ENCODE peak calls at places on chromosomes 6 and 20, in eight cellular contexts. J, Q, F, P, K, Y, U and R are unnamed samples.

GRCh38 chr20:60295214-60295613 is 337.0 kb downstream of the CDH26 start:
- DNase-seq in P (no peak), Y (no peak), K (no peak), Q (no peak), F (no peak), J (no peak), U (no peak), R (peak)

GRCh38 chr6:65229768-65230167 is 477.3 kb downstream of the EYS start:
- DNase-seq in Q (no peak), J (no peak), K (peak), U (peak), Y (no peak), P (no peak), F (no peak), R (peak)

GRCh38 chr20:16860914-16861313 is 112.8 kb downstream of the OTOR start:
- DNase-seq in K (no peak), U (no peak), Q (no peak), J (no peak), P (no peak), Y (no peak), F (no peak), R (no peak)

GRCh38 chr6:20660534-20660933 is 126.3 kb downstream of the CDKAL1 start:
- DNase-seq in P (no peak), Y (no peak), J (no peak), F (no peak), Q (no peak), U (no peak), K (no peak), R (no peak)

GRCh38 chr20:30816182-30816645 is 441.2 kb upstream of the DEFB115 start:
- DNase-seq in Q (no peak), K (no peak), F (no peak), P (no peak), J (no peak), U (no peak), Y (no peak), R (no peak)

GRCh38 chr6:96923871-96924493 is 546 bp upstream of the KLHL32 start:
- DNase-seq in F (no peak), Q (no peak), P (no peak), Y (peak), K (no peak), U (no peak), J (no peak), R (no peak)

GRCh38 chr6:26044140-26045045 is 42.8 kb upstream of the HFE start:
- DNase-seq in Y (no peak), K (peak), P (no peak), J (no peak), F (peak), U (peak), Q (no peak), R (peak)

GRCh38 chr6:153616506-153616905 is 422.5 kb upstream of the OPRM1 start:
- DNase-seq in Y (no peak), Q (no peak), F (no peak), P (no peak), J (no peak), K (no peak), U (no peak), R (no peak)

GRCh38 chr6:15989397-15989796 is 139.5 kb upstream of the MYLIP start:
- DNase-seq in F (no peak), Y (no peak), U (no peak), P (no peak), Q (no peak), K (no peak), J (no peak), R (no peak)

GRCh38 chr6:4059115-4059777 is 19.7 kb downstream of the FAM217A start:
- DNase-seq in Y (no peak), K (peak), J (no peak), U (peak), Q (no peak), P (peak), F (no peak), R (peak)

GRCh38 chr6:40722553-40723258 is 135.5 kb upstream of the LRFN2 start:
- DNase-seq in Y (no peak), P (no peak), K (peak), U (peak), J (no peak), F (no peak), Q (no peak), R (no peak)

GRCh38 chr6:27296106-27296783 is 15.8 kb downstream of the POM121L2 start:
- DNase-seq in P (no peak), Y (peak), J (peak), U (peak), F (no peak), Q (no peak), K (peak), R (peak)

GRCh38 chr20:63293866-63294535 is 1.0 kb downstream of the COL20A1 start:
- DNase-seq in Q (no peak), K (no peak), Y (no peak), U (no peak), J (no peak), F (no peak), P (no peak), R (no peak)

GRCh38 chr6:168497381-168497780 is 56.4 kb downstream of the SMOC2 start:
- DNase-seq in F (no peak), U (no peak), K (no peak), J (no peak), P (no peak), Q (no peak), Y (no peak), R (no peak)

GRCh38 chr6:153074761-153075160 is 56.3 kb downstream of the RGS17 start:
- DNase-seq in U (no peak), Q (no peak), J (no peak), P (no peak), Y (no peak), F (no peak), K (no peak), R (no peak)

GRCh38 chr6:148835920-148836441 is 89.2 kb downstream of the UST start:
- DNase-seq in F (no peak), P (peak), K (peak), Q (no peak), J (no peak), U (peak), Y (no peak), R (peak)

GRCh38 chr6:39263299-39264037 is 34.2 kb upstream of the KCNK5 start:
- DNase-seq in P (no peak), J (no peak), Q (no peak), K (no peak), F (no peak), Y (no peak), U (no peak), R (no peak)

GRCh38 chr20:6081236-6081635 is 27.4 kb upstream of the LRRN4 start:
- DNase-seq in F (no peak), P (peak), Q (no peak), Y (no peak), K (peak), U (peak), J (no peak), R (peak)

GRCh38 chr20:13340088-13340487 is 119.0 kb downstream of the ISM1 start:
- DNase-seq in Q (no peak), K (no peak), U (no peak), Y (no peak), J (no peak), F (no peak), P (no peak), R (peak)

GRCh38 chr20:46751856-46752255 is 42.4 kb downstream of the SLC2A10 start:
- DNase-seq in K (no peak), P (no peak), Y (no peak), J (no peak), U (no peak), F (no peak), Q (no peak), R (no peak)

GRCh38 chr6:53532061-53532797 is 12.7 kb downstream of the GCLC start:
- DNase-seq in Y (no peak), Q (no peak), J (no peak), K (no peak), P (no peak), U (no peak), F (no peak), R (no peak)

GRCh38 chr6:36678488-36679042 is at the start of gene CDKN1A:
- DNase-seq in J (peak), Y (peak), K (peak), Q (peak), F (peak), P (no peak), U (peak), R (peak)

GRCh38 chr6:2834262-2834661 is 7.4 kb downstream of the SERPINB1 start:
- DNase-seq in Q (no peak), U (no peak), F (no peak), Y (no peak), J (no peak), K (no peak), P (no peak), R (no peak)

GRCh38 chr6:125953502-125953875 is 3.1 kb upstream of the HINT3 start:
- DNase-seq in P (no peak), K (no peak), F (no peak), Q (no peak), Y (no peak), J (no peak), U (no peak), R (peak)

GRCh38 chr20:48735112-48735511 is 92.7 kb downstream of the PREX1 start:
- DNase-seq in P (no peak), U (no peak), J (no peak), Y (no peak), Q (no peak), F (no peak), K (no peak), R (no peak)

GRCh38 chr20:10432079-10432478 is 1.9 kb downstream of the MKKS start:
- DNase-seq in U (no peak), F (no peak), K (no peak), P (no peak), Y (no peak), J (no peak), Q (no peak), R (peak)

GRCh38 chr6:36978687-36979086 is 7.3 kb downstream of the MTCH1 start:
- DNase-seq in J (no peak), P (no peak), Q (no peak), Y (no peak), U (no peak), K (no peak), F (no peak), R (no peak)

GRCh38 chr6:163354779-163355431 is 59.6 kb upstream of the QKI start:
- DNase-seq in U (peak), P (no peak), J (no peak), F (peak), Q (no peak), K (peak), Y (no peak), R (no peak)

GRCh38 chr6:88492241-88492640 is 326.1 kb upstream of the CNR1 start:
- DNase-seq in U (no peak), P (no peak), K (no peak), J (no peak), Y (no peak), Q (no peak), F (no peak), R (peak)

GRCh38 chr6:137739544-137739943 is 127.5 kb upstream of the TNFAIP3 start:
- DNase-seq in F (no peak), P (no peak), Y (no peak), Q (no peak), J (no peak), U (no peak), K (no peak), R (no peak)

GRCh38 chr6:33860706-33861474 is 57.1 kb upstream of the MLN start:
- DNase-seq in F (peak), Y (no peak), U (peak), J (peak), K (no peak), Q (no peak), P (no peak), R (peak)

GRCh38 chr6:53771780-53772624 is 22.8 kb upstream of the LRRC1 start:
- DNase-seq in F (no peak), Q (no peak), Y (no peak), K (no peak), P (no peak), U (peak), J (no peak), R (no peak)

GRCh38 chr20:55057779-55058415 is 582.5 kb downstream of the DOK5 start:
- DNase-seq in K (no peak), U (no peak), Q (no peak), P (no peak), J (no peak), F (no peak), Y (peak), R (no peak)
- TF ChIP-seq CTCF in K (peak), U (no peak), Q (peak), P (no peak), J (no peak), F (peak), Y (no peak), R (peak)

GRCh38 chr6:31690231-31691077 is 9.6 kb upstream of the LY6G5C start:
- DNase-seq in Y (no peak), Q (no peak), J (no peak), U (no peak), P (no peak), K (no peak), F (no peak), R (no peak)

GRCh38 chr6:31691564-31692108 is 10.8 kb upstream of the LY6G5C start:
- DNase-seq in F (no peak), J (no peak), Y (no peak), U (no peak), Q (no peak), P (no peak), K (no peak), R (no peak)

GRCh38 chr6:31691078-31691463 is 10.2 kb upstream of the LY6G5C start:
- DNase-seq in P (no peak), F (no peak), J (no peak), K (no peak), U (no peak), Q (no peak), Y (no peak), R (no peak)

GRCh38 chr6:31687860-31688693 is 7.2 kb upstream of the LY6G5C start:
- DNase-seq in K (no peak), U (no peak), Y (no peak), P (no peak), Q (no peak), J (no peak), F (no peak), R (no peak)

DNA sequence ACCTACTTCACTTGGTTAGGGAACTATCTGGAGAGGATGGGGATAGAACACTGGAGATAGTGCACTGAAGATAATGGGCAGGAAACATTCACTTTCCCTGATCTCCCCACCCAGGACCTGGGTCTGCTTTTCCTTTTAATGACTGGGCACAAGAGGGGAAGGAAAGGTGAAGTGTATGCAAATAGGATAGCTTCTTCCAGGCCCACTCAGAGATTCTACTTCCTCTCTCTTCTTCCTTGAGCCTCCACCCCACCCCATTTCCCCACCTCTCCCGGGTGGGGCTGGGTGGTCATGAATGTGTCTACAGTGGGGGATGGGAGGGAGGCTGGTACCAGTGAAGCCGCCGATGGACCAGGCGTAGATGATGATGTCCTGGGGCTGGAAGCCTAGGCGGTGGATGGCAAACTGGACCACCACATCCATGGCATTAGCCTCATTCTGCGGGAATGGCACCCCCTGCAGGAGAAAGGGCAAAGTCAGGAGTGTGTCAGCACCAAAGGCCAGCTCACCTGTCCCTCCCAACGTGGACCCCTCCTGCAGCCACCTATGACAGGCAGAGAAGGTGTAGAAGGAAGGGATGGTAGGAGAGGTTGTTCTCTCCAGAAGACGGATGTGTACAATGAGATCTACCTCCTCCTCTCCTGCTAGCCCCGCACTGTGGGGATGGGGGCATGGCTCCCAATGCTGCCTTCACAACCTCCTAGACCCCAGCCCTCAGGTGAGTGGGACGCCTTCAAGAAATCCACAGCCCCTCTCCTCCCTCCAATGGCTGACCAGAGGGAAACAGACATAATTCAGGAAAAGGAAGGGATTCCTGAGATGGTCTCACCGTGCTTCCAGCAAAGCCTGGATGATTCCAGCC is 8.6 kb upstream of the LY6G5C start:
- DNase-seq in Q (no peak), F (no peak), P (no peak), K (no peak), U (no peak), J (peak), Y (no peak), R (no peak)
- TF ChIP-seq CTCF in Q (no peak), F (peak), P (peak), K (peak), U (peak), J (no peak), Y (peak), R (no peak)

GRCh38 chr6:95365454-95365853 is 211.9 kb upstream of the MANEA start:
- DNase-seq in J (no peak), U (no peak), F (no peak), Y (no peak), Q (no peak), K (no peak), P (no peak), R (no peak)

GRCh38 chr6:95366414-95366813 is 210.9 kb upstream of the MANEA start:
- DNase-seq in P (no peak), Q (no peak), K (no peak), U (no peak), Y (no peak), J (no peak), F (no peak), R (no peak)

DNA sequence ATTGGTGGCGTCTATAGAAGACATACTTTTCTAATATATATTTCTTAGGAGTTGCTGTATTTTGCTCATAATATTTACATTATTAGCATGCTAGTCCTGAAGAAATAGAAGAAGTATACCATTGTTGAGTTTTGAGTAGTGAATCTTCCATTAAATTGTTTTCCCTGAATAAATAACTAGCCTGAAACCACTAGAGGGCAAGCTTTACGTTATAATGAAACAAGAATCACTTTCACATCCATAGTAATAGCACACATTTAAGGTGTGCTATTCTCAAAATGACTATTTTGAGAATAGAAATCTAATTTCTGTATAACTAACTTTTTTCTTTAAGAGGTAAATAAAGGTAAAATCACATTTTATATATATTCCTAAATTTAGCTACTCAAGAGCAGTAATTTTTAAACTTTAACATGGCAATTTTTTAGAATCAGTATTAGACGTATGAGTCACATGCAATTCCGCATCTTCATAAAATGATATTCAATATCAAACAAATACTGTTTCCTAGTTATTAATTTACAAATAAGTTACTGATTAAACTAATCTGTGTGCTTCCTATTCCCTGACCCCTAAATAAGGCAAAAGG is 213.2 kb upstream of the MANEA start:
- DNase-seq in Q (no peak), P (no peak), Y (peak), K (peak), U (peak), F (no peak), J (no peak), R (peak)
- TF ChIP-seq CTCF in Q (no peak), P (peak), Y (peak), K (peak), U (peak), F (peak), J (peak), R (peak)

DNA sequence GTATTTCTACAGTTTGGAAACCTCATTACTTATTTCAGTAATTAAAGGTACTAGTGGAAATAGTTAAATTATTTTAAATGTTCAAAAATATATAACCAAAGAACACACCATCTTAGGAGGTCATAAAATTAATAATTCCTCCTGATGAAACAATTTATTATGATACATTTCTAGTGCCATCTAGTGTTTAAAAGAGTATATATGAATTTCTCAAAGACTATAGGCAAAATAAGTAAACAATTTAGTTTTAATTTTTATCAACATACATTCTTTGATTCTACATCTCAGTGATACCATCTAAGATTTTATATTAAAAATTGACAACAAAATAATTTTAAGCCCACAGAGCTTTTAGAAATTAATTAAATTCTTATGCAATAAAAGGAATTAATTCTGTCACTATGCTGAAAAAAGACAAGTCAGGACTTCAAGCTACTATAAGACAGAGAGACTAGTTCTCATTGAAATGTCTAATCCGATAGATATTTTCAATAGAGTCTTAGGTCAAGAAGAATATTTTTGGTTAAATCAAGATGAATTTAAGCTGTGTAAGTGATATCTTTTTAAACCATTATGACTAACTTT is 107.8 kb upstream of the RNF217 start:
- DNase-seq in P (no peak), Q (no peak), Y (no peak), F (no peak), K (peak), J (no peak), U (no peak), R (peak)
- TF ChIP-seq CTCF in P (peak), Q (peak), Y (peak), F (no peak), K (peak), J (peak), U (peak), R (peak)